ENCODE peak calls at places on chromosomes 7 and 10, in six cellular contexts. R is ovary, N is breast epithelium, K is tibial artery, T is Peyer's patch, I is uterus. G is an unnamed sample.

GRCh38 chr10:110260746-110261477 is 43.8 kb downstream of the SMNDC1 start:
- DNase-seq in R (no peak), N (no peak), K (no peak), T (no peak), I (no peak), G (no peak)

GRCh38 chr7:74430961-74431466 is 22.7 kb upstream of the GTF2IRD1 start:
- DNase-seq in R (no peak), N (no peak), K (peak; percentile 73), T (no peak), I (no peak), G (no peak)

GRCh38 chr7:157539521-157539920 is 202.7 kb downstream of the DNAJB6 start:
- DNase-seq in R (no peak), N (no peak), K (no peak), T (no peak), I (no peak), G (peak; percentile 44)

GRCh38 chr7:148385009-148385682 is 205.4 kb upstream of the C7orf33 start:
- DNase-seq in R (no peak), N (no peak), K (no peak), T (no peak), I (no peak), G (no peak)

GRCh38 chr10:4061441-4061951 is 276.5 kb upstream of the KLF6 start:
- DNase-seq in R (no peak), N (no peak), K (peak; percentile 96), T (no peak), I (peak; percentile 61), G (no peak)

GRCh38 chr10:90087197-90088007 is 386.0 kb downstream of the KIF20B start:
- DNase-seq in R (no peak), N (no peak), K (no peak), T (no peak), I (no peak), G (no peak)

GRCh38 chr10:24438800-24439199 is 229.9 kb downstream of the KIAA1217 start:
- DNase-seq in R (no peak), N (no peak), K (no peak), T (no peak), I (no peak), G (no peak)

GRCh38 chr10:114303556-114303955 is 64.5 kb downstream of the VWA2 start:
- DNase-seq in R (no peak), N (no peak), K (peak; percentile 48), T (no peak), I (no peak), G (no peak)

GRCh38 chr10:25175527-25176420 is 973 bp downstream of the GPR158 start:
- DNase-seq in R (no peak), N (no peak), K (no peak), T (no peak), I (no peak), G (peak; percentile 66)

GRCh38 chr7:114530074-114530611 is 115.5 kb downstream of the FOXP2 start:
- DNase-seq in R (no peak), N (no peak), K (no peak), T (no peak), I (no peak), G (no peak)

GRCh38 chr10:114239994-114240345 is 916 bp downstream of the VWA2 start:
- DNase-seq in R (no peak), N (no peak), K (no peak), T (no peak), I (no peak), G (no peak)

GRCh38 chr7:29375641-29376562 is 181.3 kb downstream of the CHN2 start:
- DNase-seq in R (no peak), N (no peak), K (no peak), T (no peak), I (no peak), G (no peak)

GRCh38 chr10:123470570-123470969 is 195.6 kb upstream of the GPR26 start:
- DNase-seq in R (no peak), N (no peak), K (no peak), T (no peak), I (no peak), G (no peak)

GRCh38 chr7:873367-874002 is 2.9 kb upstream of the GET4 start:
- DNase-seq in R (peak; percentile 87), N (peak; percentile 87), K (peak; percentile 87), T (peak; percentile 61), I (peak; percentile 86), G (peak; percentile 89)

GRCh38 chr10:32882076-32882475 is 76.0 kb downstream of the ITGB1 start:
- DNase-seq in R (no peak), N (no peak), K (no peak), T (no peak), I (no peak), G (no peak)

GRCh38 chr7:34333184-34333583 is 324.8 kb upstream of the NPSR1 start:
- DNase-seq in R (no peak), N (no peak), K (no peak), T (no peak), I (no peak), G (no peak)

GRCh38 chr7:14666304-14666703 is 236.2 kb downstream of the DGKB start:
- DNase-seq in R (no peak), N (no peak), K (no peak), T (no peak), I (no peak), G (no peak)

GRCh38 chr7:99824091-99824490 is 3.7 kb upstream of the CYP3A43 start:
- DNase-seq in R (no peak), N (no peak), K (no peak), T (no peak), I (no peak), G (no peak)

GRCh38 chr10:93458821-93459257 is 23.3 kb downstream of the MYOF start:
- DNase-seq in R (peak; percentile 77), N (peak; percentile 75), K (peak; percentile 92), T (no peak), I (peak; percentile 90), G (peak; percentile 83)

GRCh38 chr10:8054498-8055407 is at the start of gene GATA3:
- DNase-seq in R (no peak), N (peak; percentile 93), K (no peak), T (peak; percentile 81), I (no peak), G (peak; percentile 77)

GRCh38 chr10:110918269-110918632 is 729 bp downstream of the BBIP1 start:
- DNase-seq in R (peak; percentile 96), N (no peak), K (peak; percentile 98), T (peak; percentile 92), I (peak; percentile 96), G (peak; percentile 99)

GRCh38 chr7:50393076-50393475 is 57.1 kb downstream of the FIGNL1 start:
- DNase-seq in R (no peak), N (no peak), K (no peak), T (no peak), I (no peak), G (no peak)

GRCh38 chr7:50396856-50397255 is 53.3 kb downstream of the FIGNL1 start:
- DNase-seq in R (no peak), N (no peak), K (no peak), T (no peak), I (no peak), G (no peak)

GRCh38 chr7:50394315-50394714 is 55.8 kb downstream of the FIGNL1 start:
- DNase-seq in R (no peak), N (no peak), K (no peak), T (no peak), I (no peak), G (no peak)

GRCh38 chr7:50391386-50391785 is 58.8 kb downstream of the FIGNL1 start:
- DNase-seq in R (no peak), N (no peak), K (no peak), T (no peak), I (no peak), G (no peak)

GRCh38 chr7:50393547-50394252 is 56.5 kb downstream of the FIGNL1 start:
- DNase-seq in R (no peak), N (no peak), K (no peak), T (peak; percentile 87), I (no peak), G (no peak)
- H3K4me3 ChIP-seq in R (no peak overlapping the region), N (no peak overlapping the region), K (no peak overlapping the region), T (no peak overlapping the region), I (no peak overlapping the region), G (no peak overlapping the region)

GRCh38 chr7:134696261-134696660 is 49.6 kb downstream of the BPGM start:
- DNase-seq in R (no peak), N (no peak), K (no peak), T (no peak), I (no peak), G (no peak)

GRCh38 chr7:134695321-134695860 is 48.7 kb downstream of the BPGM start:
- DNase-seq in R (peak; percentile 38), N (no peak), K (no peak), T (no peak), I (no peak), G (no peak)

GRCh38 chr7:134693256-134693655 is 46.6 kb downstream of the BPGM start:
- DNase-seq in R (peak; percentile 78), N (no peak), K (peak; percentile 93), T (no peak), I (peak; percentile 88), G (no peak)

GRCh38 chr7:134694299-134694698 is 47.6 kb downstream of the BPGM start:
- DNase-seq in R (no peak), N (no peak), K (no peak), T (no peak), I (no peak), G (no peak)

GRCh38 chr7:134694767-134695166 is 48.1 kb downstream of the BPGM start:
- DNase-seq in R (no peak), N (no peak), K (no peak), T (no peak), I (no peak), G (no peak)
- H3K27ac ChIP-seq in R (no peak overlapping the region), N (peak overlapping the region; percentile 62), K (peak overlapping the region; percentile 87), T (no peak overlapping the region), I (peak overlapping the region; percentile 89), G (no peak overlapping the region)

DNA sequence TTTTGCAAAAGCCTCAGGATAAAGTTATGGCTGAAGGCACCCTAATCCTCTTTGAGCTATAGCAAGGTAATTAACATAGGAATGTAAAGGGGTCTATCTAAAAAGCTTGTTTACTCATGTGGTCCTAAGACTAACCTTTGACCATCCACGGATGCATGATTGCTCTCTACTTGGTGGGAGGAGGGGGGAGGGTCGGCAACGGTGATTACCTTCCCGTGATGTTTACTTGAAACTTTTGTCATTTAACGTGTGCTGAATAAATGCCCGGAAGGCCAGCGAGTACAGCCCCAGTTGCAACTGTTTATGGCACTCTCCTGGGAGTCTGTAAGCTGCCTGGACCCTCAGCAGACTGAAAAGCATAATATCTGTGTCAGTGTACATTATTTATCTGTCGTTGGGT is 78.9 kb upstream of the GPR22 start:
- DNase-seq in R (no peak), N (no peak), K (no peak), T (no peak), I (no peak), G (no peak)
- H3K4me3 ChIP-seq in R (no peak overlapping the region), N (no peak overlapping the region), K (no peak overlapping the region), T (no peak overlapping the region), I (no peak overlapping the region), G (no peak overlapping the region)

GRCh38 chr10:5663692-5664427 is 2.5 kb downstream of the ASB13 start:
- DNase-seq in R (no peak), N (no peak), K (no peak), T (no peak), I (no peak), G (no peak)

GRCh38 chr10:5668429-5668828 is 2.0 kb upstream of the ASB13 start:
- DNase-seq in R (no peak), N (no peak), K (no peak), T (no peak), I (no peak), G (no peak)

GRCh38 chr10:5665380-5666323 is 743 bp downstream of the ASB13 start:
- DNase-seq in R (peak; percentile 57), N (no peak), K (no peak), T (no peak), I (no peak), G (peak; percentile 76)

GRCh38 chr10:5669609-5670008 is 3.2 kb upstream of the ASB13 start:
- DNase-seq in R (no peak), N (no peak), K (no peak), T (no peak), I (no peak), G (no peak)

GRCh38 chr10:5666324-5667220 is at the start of gene ASB13:
- DNase-seq in R (peak; percentile 69), N (no peak), K (peak; percentile 84), T (peak; percentile 46), I (peak; percentile 52), G (peak; percentile 89)
- H3K27ac ChIP-seq in R (peak within 1 kb of the TSS; percentile 50), N (peak within 1 kb of the TSS; percentile 90), K (peak within 1 kb of the TSS; percentile 87), T (peak within 1 kb of the TSS; percentile 72), I (peak within 1 kb of the TSS; percentile 66), G (peak within 1 kb of the TSS; percentile 81)